ENCODE peak calls at places on chromosomes 12 and 14, in seven cellular contexts. Q is HCT116, Y is MM.1S, I is mammary epithelial cell, V is H9, E is IMR-90, T is neural progenitor cell. H is an unnamed sample.

GRCh38 chr14:44912041-44912869 is 49.5 kb downstream of the KLHL28 start:
- DNase-seq in I (no peak), Q (no peak), T (no peak), V (no peak), E (no peak), Y (no peak), H (no peak)

GRCh38 chr12:13002301-13003097 is 2.4 kb upstream of the HEBP1 start:
- DNase-seq in I (no peak), T (no peak), Y (no peak), Q (no peak), E (peak; percentile 23), V (no peak), H (no peak)

GRCh38 chr14:103057028-103057371 is 349 bp downstream of the CDC42BPB start:
- DNase-seq in Q (no peak), T (no peak), I (no peak), E (no peak), V (no peak), Y (no peak), H (peak; percentile 16)

GRCh38 chr12:108273217-108273616 is 65.9 kb downstream of the CMKLR1 start:
- DNase-seq in Q (no peak), Y (no peak), E (no peak), T (no peak), V (no peak), I (no peak), H (no peak)

GRCh38 chr12:16515666-16516065 is 90.3 kb downstream of the LMO3 start:
- DNase-seq in Q (no peak), I (peak; percentile 52), T (no peak), E (peak; percentile 66), Y (no peak), V (no peak), H (peak; percentile 52)

GRCh38 chr12:39300799-39301198 is 142.1 kb downstream of the KIF21A start:
- DNase-seq in E (no peak), V (no peak), T (no peak), Q (no peak), Y (no peak), I (no peak), H (peak; percentile 41)

GRCh38 chr12:86826051-86826450 is 569.9 kb upstream of the MGAT4C start:
- DNase-seq in Y (no peak), T (no peak), I (no peak), E (no peak), V (no peak), Q (no peak), H (no peak)

GRCh38 chr12:69388371-69388770 is 28.8 kb downstream of the YEATS4 start:
- DNase-seq in Y (peak; percentile 39), I (peak; percentile 37), E (peak; percentile 81), V (no peak), Q (peak; percentile 34), T (no peak), H (peak; percentile 70)

GRCh38 chr12:24561882-24562760 is 386.8 kb downstream of the BCAT1 start:
- DNase-seq in I (peak; percentile 12), T (peak; percentile 84), Q (no peak), E (peak; percentile 62), V (peak; percentile 87), Y (peak; percentile 58), H (peak; percentile 77)

GRCh38 chr12:779745-780734 is 27.7 kb downstream of the WNK1 start:
- DNase-seq in Q (no peak), T (no peak), E (peak; percentile 74), I (peak; percentile 40), Y (no peak), V (no peak), H (peak; percentile 57)

GRCh38 chr12:130044991-130045621 is 117.2 kb upstream of the FZD10 start:
- DNase-seq in T (peak; percentile 69), I (no peak), Q (no peak), E (no peak), Y (no peak), V (peak; percentile 78), H (no peak)

GRCh38 chr12:42213023-42213422 is 25.0 kb downstream of the YAF2 start:
- DNase-seq in Y (no peak), Q (no peak), V (no peak), E (peak; percentile 59), T (no peak), I (peak; percentile 72), H (peak; percentile 51)

GRCh38 chr14:51628230-51628629 is 23.5 kb upstream of the FRMD6 start:
- DNase-seq in V (no peak), E (no peak), Y (no peak), Q (no peak), I (no peak), T (no peak), H (no peak)

GRCh38 chr14:26190644-26191043 is 407.2 kb downstream of the NOVA1 start:
- DNase-seq in E (no peak), V (no peak), Q (no peak), T (no peak), Y (no peak), I (no peak), H (peak; percentile 11)

GRCh38 chr12:48165089-48166031 is 8.0 kb upstream of the ASB8 start:
- DNase-seq in Y (peak; percentile 58), E (peak; percentile 68), I (peak; percentile 27), Q (peak; percentile 57), T (peak; percentile 75), V (no peak), H (peak; percentile 49)

GRCh38 chr12:10966314-10966713 is 20.4 kb downstream of the TAS2R50 start:
- DNase-seq in V (no peak), Q (no peak), E (no peak), Y (no peak), I (no peak), T (no peak), H (no peak)

GRCh38 chr12:15276088-15276698 is 46.1 kb upstream of the PTPRO start:
- DNase-seq in I (peak; percentile 48), T (peak; percentile 61), E (peak; percentile 29), Q (peak; percentile 16), V (no peak), Y (no peak), H (peak; percentile 70)

GRCh38 chr14:95044463-95045254 is 112.7 kb downstream of the DICER1 start:
- DNase-seq in I (no peak), Q (no peak), Y (no peak), E (no peak), V (peak; percentile 40), T (no peak), H (no peak)

GRCh38 chr12:119476951-119477350 is 116.6 kb upstream of the TMEM233 start:
- DNase-seq in E (no peak), I (no peak), T (no peak), Q (no peak), V (no peak), Y (no peak), H (no peak)

GRCh38 chr14:37622231-37622923 is 26.9 kb downstream of the TTC6 start:
- DNase-seq in Y (no peak), V (peak; percentile 60), T (peak; percentile 76), E (no peak), Q (no peak), I (no peak), H (peak; percentile 43)
- TF ChIP-seq CTCF in Y (no peak), V (peak; percentile 27), T (peak; percentile 24), E (no peak), Q (no peak), I (no peak), H (no peak)

GRCh38 chr12:19706936-19707335 is 267.6 kb downstream of the AEBP2 start:
- DNase-seq in I (no peak), E (peak; percentile 62), Y (no peak), T (no peak), V (no peak), Q (no peak), H (peak; percentile 72)

GRCh38 chr12:19710811-19711793 is 271.8 kb downstream of the AEBP2 start:
- DNase-seq in Q (no peak), Y (no peak), I (no peak), V (no peak), T (no peak), E (no peak), H (peak; percentile 94)

GRCh38 chr12:19709889-19710288 is 270.6 kb downstream of the AEBP2 start:
- DNase-seq in E (peak; percentile 73), Y (no peak), V (no peak), T (no peak), I (no peak), Q (no peak), H (no peak)

GRCh38 chr12:19707948-19708409 is 268.7 kb downstream of the AEBP2 start:
- DNase-seq in T (no peak), I (peak; percentile 67), E (peak; percentile 93), Q (peak; percentile 41), V (no peak), Y (no peak), H (peak; percentile 56)

GRCh38 chr12:19712041-19712440 is 272.7 kb downstream of the AEBP2 start:
- DNase-seq in E (peak; percentile 94), Q (peak; percentile 33), T (no peak), Y (no peak), I (peak; percentile 76), V (no peak), H (peak; percentile 88)
- H3K27ac ChIP-seq in E (peak overlapping the region; percentile 53), Q (no peak overlapping the region), T (no peak overlapping the region), Y (no peak overlapping the region), I (no peak overlapping the region), V (no peak overlapping the region), H (peak overlapping the region; percentile 13)

DNA sequence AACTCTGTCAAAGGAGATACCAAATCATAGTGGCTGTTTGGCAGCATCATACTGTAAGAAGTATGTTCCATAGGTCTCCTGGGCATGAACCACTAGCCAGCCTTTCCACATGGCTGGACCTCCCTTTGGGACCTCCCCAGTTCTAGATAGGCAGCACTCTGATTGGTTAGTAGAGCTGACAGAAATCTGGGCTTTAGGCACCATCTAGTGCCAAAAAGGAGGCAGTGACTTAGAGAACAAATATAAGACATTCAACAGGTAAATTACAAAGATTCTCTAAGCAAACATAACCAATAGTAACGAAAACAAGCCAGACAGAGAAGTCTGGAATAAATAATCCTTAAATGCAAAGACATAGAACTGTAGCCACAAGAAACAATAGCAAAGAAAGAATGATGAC is 148.0 kb upstream of the PDE3A start:
- DNase-seq in V (peak; percentile 55), I (no peak), Q (peak; percentile 36), E (peak; percentile 34), T (peak; percentile 27), Y (peak; percentile 25), H (peak; percentile 64)
- H4K20me1 ChIP-seq in V (no peaks in the 10 kb centered on the region), I (no peaks in the 10 kb centered on the region), Q (no peaks in the 10 kb centered on the region), E (no peaks in the 10 kb centered on the region), T (no peaks in the 10 kb centered on the region), Y (no peaks in the 10 kb centered on the region), H (no peaks in the 10 kb centered on the region)

GRCh38 chr12:94977766-94978468 is 25.6 kb downstream of the NDUFA12 start:
- DNase-seq in Y (no peak), V (no peak), Q (no peak), T (no peak), E (no peak), I (no peak), H (no peak)

GRCh38 chr12:94982456-94982855 is 21.0 kb downstream of the NDUFA12 start:
- DNase-seq in I (no peak), Q (no peak), E (no peak), Y (no peak), V (no peak), T (peak; percentile 19), H (no peak)

GRCh38 chr12:94983321-94983720 is 20.2 kb downstream of the NDUFA12 start:
- DNase-seq in T (no peak), E (peak; percentile 2), Y (no peak), I (no peak), Q (no peak), V (no peak), H (no peak)

GRCh38 chr12:94979941-94980340 is 23.6 kb downstream of the NDUFA12 start:
- DNase-seq in T (no peak), E (no peak), Y (no peak), V (no peak), I (no peak), Q (no peak), H (no peak)

DNA sequence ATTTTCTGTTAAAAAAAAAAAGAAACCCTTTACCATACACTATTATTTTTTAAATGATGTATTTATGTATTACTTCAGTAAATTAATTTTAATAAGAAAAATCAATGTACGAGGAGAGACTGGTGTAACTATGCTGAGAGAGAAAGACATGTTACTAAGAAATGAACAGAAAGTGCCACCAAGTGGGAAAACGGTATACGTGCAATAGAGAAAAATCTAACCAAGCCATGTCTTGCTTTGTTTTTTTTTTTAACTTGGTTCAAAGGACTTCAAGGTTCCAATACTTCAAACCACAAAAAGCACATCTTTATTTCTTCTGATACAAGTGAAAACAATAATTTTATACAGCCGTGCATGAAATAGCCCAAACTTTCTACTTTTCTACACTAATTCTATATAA is 22.9 kb downstream of the NDUFA12 start:
- DNase-seq in E (peak; percentile 42), I (no peak), T (no peak), Q (no peak), Y (no peak), V (no peak), H (peak; percentile 22)
- TF ChIP-seq CTCF in E (peak; percentile 44), I (peak; percentile 10), T (peak; percentile 30), Q (peak; percentile 16), Y (no peak), V (no peak), H (peak; percentile 41)

H was measured in fibroblast of lung.